ENCODE peak calls at places on chromosome 3, in eight cellular contexts. X is stomach, N is cardiac fibroblast, B is transverse colon, J is progenitor cell of endocrine pancreas, T is HCT116, D is T-helper 2 cell, H is nucleus accumbens. W is an unnamed sample.

GRCh38 chr3:169171739-169172138 is 491.8 kb downstream of the MECOM start:
- DNase-seq in X (no peak), N (peak; percentile 68), B (no peak), J (no peak), T (no peak), D (no peak), H (no peak), W (no peak)

GRCh38 chr3:134317106-134317947 is 56.9 kb downstream of the AMOTL2 start:
- DNase-seq in X (no peak), N (peak; percentile 53), B (no peak), J (no peak), T (no peak), D (no peak), H (no peak), W (no peak)

GRCh38 chr3:13347390-13347966 is 72.6 kb downstream of the NUP210 start:
- DNase-seq in X (no peak), N (peak; percentile 28), B (no peak), J (no peak), T (no peak), D (no peak), H (no peak), W (no peak)

GRCh38 chr3:194730369-194730768 is 44.7 kb downstream of the FAM43A start:
- DNase-seq in X (peak; percentile 78), N (no peak), B (peak; percentile 63), J (no peak), T (no peak), D (no peak), H (no peak), W (no peak)

GRCh38 chr3:71307884-71308697 is 275.4 kb downstream of the FOXP1 start:
- DNase-seq in X (no peak), N (peak; percentile 18), B (no peak), J (no peak), T (no peak), D (no peak), H (no peak), W (no peak)

GRCh38 chr3:127988770-127989518 is 63.3 kb upstream of the SEC61A1 start:
- DNase-seq in X (no peak), N (no peak), B (no peak), J (no peak), T (peak; percentile 31), D (no peak), H (no peak), W (no peak)

GRCh38 chr3:47313341-47314055 is 30.8 kb downstream of the KLHL18 start:
- DNase-seq in X (no peak), N (no peak), B (no peak), J (no peak), T (no peak), D (no peak), H (no peak), W (no peak)

GRCh38 chr3:42032693-42033349 is 58.3 kb upstream of the TRAK1 start:
- DNase-seq in X (peak; percentile 45), N (peak; percentile 91), B (peak; percentile 68), J (no peak), T (no peak), D (no peak), H (no peak), W (no peak)

GRCh38 chr3:169072494-169072893 is 591.0 kb downstream of the MECOM start:
- DNase-seq in X (no peak), N (no peak), B (no peak), J (no peak), T (no peak), D (no peak), H (no peak), W (no peak)

GRCh38 chr3:16305121-16305541 is 40.1 kb downstream of the OXNAD1 start:
- DNase-seq in X (no peak), N (no peak), B (no peak), J (no peak), T (no peak), D (peak; percentile 33), H (no peak), W (no peak)

GRCh38 chr3:72889310-72890165 is 1.7 kb downstream of the GXYLT2 start:
- DNase-seq in X (no peak), N (no peak), B (no peak), J (no peak), T (no peak), D (no peak), H (no peak), W (no peak)

GRCh38 chr3:189580190-189580589 is 51.0 kb upstream of the TP63 start:
- DNase-seq in X (no peak), N (no peak), B (no peak), J (no peak), T (no peak), D (no peak), H (no peak), W (no peak)

GRCh38 chr3:123584284-123584987 is 417 bp downstream of the HACD2 start:
- DNase-seq in X (peak; percentile 67), N (peak; percentile 31), B (peak; percentile 55), J (peak; percentile 65), T (no peak), D (no peak), H (peak; percentile 68), W (no peak)